ENCODE peak calls at places on chromosome 17, in ten cellular contexts. L is ovary, I is endodermal cell, R is WERI-Rb-1, O is GM06990, U is iPS DF 6.9, C is A549, D is heart left ventricle, J is kidney, P is upper lobe of right lung. F is an unnamed sample.

GRCh38 chr17:8384801-8385335 is 1.9 kb upstream of the RPL26 start:
- DNase-seq in J (no peak), U (no peak), R (no peak), I (peak; percentile 95), C (peak; percentile 79), D (no peak), P (no peak), O (no peak), L (no peak), F (peak; percentile 73)

GRCh38 chr17:4945944-4946280 is 2.4 kb downstream of the PFN1 start:
- DNase-seq in D (no peak), J (no peak), I (no peak), U (no peak), C (no peak), O (no peak), R (no peak), P (no peak), L (no peak), F (no peak)

GRCh38 chr17:37570527-37571093 is 38.6 kb downstream of the SYNRG start:
- DNase-seq in I (peak; percentile 92), J (no peak), L (no peak), R (peak; percentile 70), U (peak; percentile 33), D (peak; percentile 55), P (peak; percentile 66), O (no peak), C (peak; percentile 81), F (peak; percentile 91)

GRCh38 chr17:57707892-57708291 is 37.2 kb downstream of the CCDC182 start:
- DNase-seq in I (peak; percentile 88), O (no peak), J (no peak), D (peak; percentile 43), C (no peak), R (peak; percentile 97), P (no peak), L (peak; percentile 41), U (peak; percentile 33), F (no peak)

GRCh38 chr17:63514974-63515373 is 8.2 kb upstream of the KCNH6 start:
- DNase-seq in D (no peak), U (no peak), R (no peak), I (no peak), J (no peak), P (no peak), O (no peak), C (no peak), L (no peak), F (no peak)

GRCh38 chr17:77734371-77735050 is 224.0 kb upstream of the TNRC6C start:
- DNase-seq in L (peak; percentile 77), C (peak; percentile 37), D (peak; percentile 96), J (peak; percentile 93), R (peak; percentile 99), P (peak; percentile 85), U (no peak), I (peak; percentile 90), O (no peak), F (peak; percentile 9)

GRCh38 chr17:63150994-63151464 is 185.0 kb downstream of the TANC2 start:
- DNase-seq in C (no peak), J (no peak), D (no peak), O (no peak), P (no peak), L (no peak), I (peak; percentile 54), R (peak; percentile 63), U (no peak), F (no peak)

GRCh38 chr17:44044092-44044491 is 22.4 kb downstream of the LSM12 start:
- DNase-seq in L (no peak), R (no peak), D (no peak), P (no peak), C (no peak), I (no peak), U (no peak), O (no peak), J (no peak), F (peak; percentile 67)

GRCh38 chr17:8289103-8289397 is 580 bp downstream of the RANGRF start:
- DNase-seq in D (no peak), J (no peak), P (no peak), C (no peak), L (peak; percentile 89), I (no peak), U (no peak), R (peak; percentile 87), O (no peak), F (no peak)

GRCh38 chr17:28935744-28936460 is 15.4 kb downstream of the PHF12 start:
- DNase-seq in D (no peak), O (no peak), P (no peak), L (no peak), C (no peak), J (no peak), I (no peak), R (no peak), U (no peak), F (no peak)

GRCh38 chr17:81198826-81199481 is 23.8 kb downstream of the CEP131 start:
- DNase-seq in D (no peak), O (no peak), C (no peak), L (no peak), U (no peak), R (no peak), J (no peak), P (no peak), I (no peak), F (no peak)

GRCh38 chr17:3963214-3964201 is 729 bp downstream of the ATP2A3 start:
- DNase-seq in U (no peak), D (no peak), R (no peak), C (no peak), I (peak; percentile 77), L (no peak), O (peak; percentile 74), J (peak; percentile 80), P (peak; percentile 74), F (no peak)

GRCh38 chr17:56358651-56359050 is 205.4 kb downstream of the ANKFN1 start:
- DNase-seq in J (no peak), D (no peak), I (no peak), L (no peak), U (no peak), C (no peak), O (no peak), R (no peak), P (no peak), F (peak; percentile 25)

GRCh38 chr17:4941027-4941610 is 1.1 kb downstream of the RNF167 start:
- DNase-seq in C (no peak), O (no peak), R (no peak), J (no peak), P (no peak), L (no peak), U (no peak), D (no peak), I (no peak), F (no peak)

GRCh38 chr17:72004476-72005331 is 116.1 kb upstream of the SOX9 start:
- DNase-seq in O (peak; percentile 33), C (no peak), U (no peak), I (no peak), P (no peak), R (no peak), D (no peak), J (no peak), L (no peak), F (no peak)

GRCh38 chr17:38885728-38886642 is 16.1 kb downstream of the LASP1 start:
- DNase-seq in I (peak; percentile 75), U (no peak), C (no peak), L (no peak), O (no peak), R (peak; percentile 90), D (no peak), J (no peak), P (no peak), F (no peak)

GRCh38 chr17:4229627-4230026 is 34.2 kb downstream of the ANKFY1 start:
- DNase-seq in D (peak; percentile 64), R (no peak), C (no peak), L (peak; percentile 71), U (no peak), I (no peak), J (no peak), P (no peak), O (no peak), F (peak; percentile 47)

GRCh38 chr17:32487460-32488176 is 825 bp downstream of the CDK5R1 start:
- DNase-seq in U (no peak), R (peak; percentile 40), D (peak; percentile 34), I (peak; percentile 80), J (peak; percentile 85), L (peak; percentile 55), C (peak; percentile 31), P (peak; percentile 63), O (peak; percentile 62), F (peak; percentile 45)
- H3K4me3 ChIP-seq in U (peak overlapping the region; percentile 72), R (peak overlapping the region; percentile 62), D (peak overlapping the region; percentile 71), I (peak overlapping the region; percentile 87), J (peak overlapping the region; percentile 10), L (peak overlapping the region; percentile 41), C (peak overlapping the region; percentile 94), P (peak overlapping the region; percentile 53), O (peak overlapping the region; percentile 69), F (peak overlapping the region; percentile 54)

GRCh38 chr17:61129232-61129631 is 270.4 kb upstream of the TBX2 start:
- DNase-seq in J (no peak), U (no peak), C (no peak), O (no peak), I (no peak), L (no peak), P (no peak), D (no peak), R (no peak), F (no peak)

GRCh38 chr17:61129876-61130275 is 269.8 kb upstream of the TBX2 start:
- DNase-seq in J (no peak), C (no peak), L (no peak), P (no peak), D (no peak), R (no peak), U (no peak), O (no peak), I (no peak), F (no peak)

GRCh38 chr17:61130320-61130719 is 269.3 kb upstream of the TBX2 start:
- DNase-seq in D (no peak), C (no peak), L (no peak), J (no peak), R (no peak), O (no peak), U (no peak), P (no peak), I (no peak), F (no peak)

GRCh38 chr17:61127960-61128359 is 271.7 kb upstream of the TBX2 start:
- DNase-seq in R (no peak), L (no peak), I (no peak), O (no peak), D (no peak), C (no peak), P (no peak), U (no peak), J (no peak), F (no peak)

GRCh38 chr17:61128671-61129115 is 270.9 kb upstream of the TBX2 start:
- DNase-seq in I (no peak), P (no peak), J (no peak), L (no peak), D (no peak), R (no peak), U (no peak), C (no peak), O (no peak), F (no peak)
- H3K4me3 ChIP-seq in I (no peak overlapping the region), P (no peak overlapping the region), J (no peak overlapping the region), L (no peak overlapping the region), D (no peak overlapping the region), R (no peak overlapping the region), U (no peak overlapping the region), C (no peak overlapping the region), O (no peak overlapping the region), F (no peak overlapping the region)

GRCh38 chr17:74641224-74641948 is 17.8 kb upstream of the CD300E start:
- DNase-seq in P (peak; percentile 51), R (no peak), J (no peak), U (no peak), L (no peak), C (no peak), I (no peak), O (peak; percentile 38), D (no peak), F (no peak)
- H3K4me3 ChIP-seq in P (no peak overlapping the region), R (no peak overlapping the region), J (no peak overlapping the region), U (no peak overlapping the region), L (no peak overlapping the region), C (no peak overlapping the region), I (peak overlapping the region; percentile 79), O (no peak overlapping the region), D (no peak overlapping the region), F (no peak overlapping the region)

GRCh38 chr17:82848022-82848592 is 8.3 kb upstream of the ZNF750 start:
- DNase-seq in J (peak; percentile 85), L (peak; percentile 72), C (no peak), P (peak; percentile 89), R (no peak), U (no peak), O (no peak), I (no peak), D (no peak), F (peak; percentile 95)
- H3K4me3 ChIP-seq in J (peak overlapping the region; percentile 34), L (peak overlapping the region; percentile 20), C (no peak overlapping the region), P (peak overlapping the region; percentile 36), R (no peak overlapping the region), U (no peak overlapping the region), O (no peak overlapping the region), I (no peak overlapping the region), D (peak overlapping the region; percentile 40), F (peak overlapping the region; percentile 31)

F was measured in epithelial cell of esophagus.